ENCODE peak calls at places on chromosome 16, in seven cellular contexts. G is NCI-H1930, D is ELR, U is sigmoid colon, O is PC-3, Y is AG20443, W is substantia nigra. R is an unnamed sample.

GRCh38 chr16:87463722-87464690 is 28.8 kb downstream of the ZCCHC14 start:
- DNase-seq in G (no peak), D (peak), U (no peak), O (peak), Y (peak), W (no peak), R (no peak)

GRCh38 chr16:2323701-2324100 is 16.8 kb downstream of the ABCA3 start:
- DNase-seq in G (no peak), D (no peak), U (no peak), O (no peak), Y (peak), W (no peak), R (no peak)

GRCh38 chr16:88533945-88534641 is 36.1 kb upstream of the ZC3H18 start:
- DNase-seq in G (peak), D (peak), U (peak), O (peak), Y (peak), W (peak), R (no peak)

GRCh38 chr16:69482410-69482951 is 58.1 kb downstream of the CYB5B start:
- DNase-seq in G (no peak), D (no peak), U (peak), O (no peak), Y (peak), W (no peak), R (peak)

GRCh38 chr16:57601801-57602478 is 26.5 kb upstream of the ADGRG1 start:
- DNase-seq in G (no peak), D (no peak), U (peak), O (no peak), Y (no peak), W (no peak), R (no peak)

GRCh38 chr16:50309527-50310307 is 43.4 kb downstream of the ADCY7 start:
- DNase-seq in G (no peak), D (no peak), U (peak), O (no peak), Y (no peak), W (no peak), R (no peak)

GRCh38 chr16:28321700-28322411 is 29.5 kb downstream of the SBK1 start:
- DNase-seq in G (no peak), D (peak), U (no peak), O (peak), Y (peak), W (no peak), R (no peak)

GRCh38 chr16:23508589-23509440 is 1.5 kb downstream of the GGA2 start:
- DNase-seq in G (no peak), D (peak), U (no peak), O (peak), Y (no peak), W (no peak), R (no peak)

GRCh38 chr16:3304370-3304769 is 860 bp downstream of the TIGD7 start:
- DNase-seq in G (no peak), D (peak), U (no peak), O (no peak), Y (no peak), W (no peak), R (no peak)

GRCh38 chr16:86591270-86591669 is 12.9 kb downstream of the FOXL1 start:
- DNase-seq in G (no peak), D (no peak), U (no peak), O (no peak), Y (no peak), W (no peak), R (no peak)

GRCh38 chr16:73216932-73217331 is 169.0 kb upstream of the ZFHX3 start:
- DNase-seq in G (no peak), D (no peak), U (no peak), O (no peak), Y (no peak), W (no peak), R (no peak)

GRCh38 chr16:50635505-50636392 is 45.4 kb downstream of the SNX20 start:
- DNase-seq in G (no peak), D (no peak), U (no peak), O (no peak), Y (no peak), W (no peak), R (no peak)

GRCh38 chr16:85234310-85235235 is 122.3 kb upstream of the CIBAR2 start:
- DNase-seq in G (no peak), D (peak), U (peak), O (no peak), Y (peak), W (no peak), R (peak)

GRCh38 chr16:30785126-30786106 is 1.6 kb downstream of the ZNF629 start:
- DNase-seq in G (no peak), D (peak), U (no peak), O (no peak), Y (no peak), W (no peak), R (no peak)

GRCh38 chr16:11583889-11584565 is 2.7 kb downstream of the LITAF start:
- DNase-seq in G (no peak), D (no peak), U (no peak), O (peak), Y (no peak), W (no peak), R (no peak)

GRCh38 chr16:53518550-53519416 is 15.8 kb upstream of the AKTIP start:
- DNase-seq in G (no peak), D (peak), U (no peak), O (no peak), Y (no peak), W (no peak), R (no peak)

GRCh38 chr16:4696172-4696904 is 3.0 kb downstream of the NUDT16L1 start:
- DNase-seq in G (no peak), D (no peak), U (peak), O (no peak), Y (no peak), W (no peak), R (no peak)

GRCh38 chr16:79170565-79171242 is 429.8 kb downstream of the MAF start:
- DNase-seq in G (no peak), D (no peak), U (no peak), O (no peak), Y (no peak), W (no peak), R (no peak)

GRCh38 chr16:27779719-27780161 is 229.8 kb downstream of the KATNIP start:
- DNase-seq in G (no peak), D (peak), U (no peak), O (no peak), Y (peak), W (peak), R (no peak)

GRCh38 chr16:86752582-86753175 is 174.3 kb downstream of the FOXL1 start:
- DNase-seq in G (no peak), D (no peak), U (no peak), O (no peak), Y (no peak), W (no peak), R (no peak)

R was measured in NCI-H748 treated with DMSO at 0.1 percent for 48 hours.